ENCODE peak calls at places on chromosomes 4 and X, in seven cellular contexts. Y is esophagus muscularis mucosa, F is ovary, Z is Peyer's patch, W is uterus, T is stomach, K is tibial nerve. A is an unnamed sample.

GRCh38 chrX:323721-324628 is 5.4 kb upstream of the GTPBP6 start:
- DNase-seq in Y (no peak), F (no peak), Z (peak; percentile 72), W (peak; percentile 57), T (peak; percentile 60), K (no peak), A (peak; percentile 38)

GRCh38 chr4:6727943-6728250 is 11.9 kb downstream of the BLOC1S4 start:
- DNase-seq in Y (no peak), F (no peak), Z (no peak), W (no peak), T (no peak), K (no peak), A (no peak)

GRCh38 chr4:61201562-61202099 is 1.5 kb downstream of the ADGRL3 start:
- DNase-seq in Y (no peak), F (no peak), Z (peak; percentile 47), W (no peak), T (no peak), K (no peak), A (no peak)

GRCh38 chr4:116926631-116927295 is 158.6 kb downstream of the TRAM1L1 start:
- DNase-seq in Y (no peak), F (no peak), Z (no peak), W (no peak), T (no peak), K (no peak), A (no peak)

GRCh38 chrX:153533041-153533565 is 15.7 kb downstream of the ATP2B3 start:
- DNase-seq in Y (no peak), F (no peak), Z (no peak), W (no peak), T (no peak), K (no peak), A (no peak)

GRCh38 chrX:45903781-45904201 is 641.4 kb downstream of the ZNF674 start:
- DNase-seq in Y (no peak), F (no peak), Z (no peak), W (no peak), T (no peak), K (no peak), A (no peak)

GRCh38 chr4:145824469-145824868 is 114.2 kb downstream of the ZNF827 start:
- DNase-seq in Y (no peak), F (no peak), Z (no peak), W (no peak), T (no peak), K (no peak), A (no peak)

GRCh38 chr4:165879581-165879980 is 6.5 kb downstream of the TLL1 start:
- DNase-seq in Y (no peak), F (no peak), Z (no peak), W (no peak), T (no peak), K (no peak), A (no peak)

GRCh38 chrX:65607070-65607742 is 60.2 kb upstream of the MSN start:
- DNase-seq in Y (no peak), F (no peak), Z (no peak), W (no peak), T (no peak), K (no peak), A (no peak)

GRCh38 chrX:118520206-118520857 is 24.7 kb downstream of the DOCK11 start:
- DNase-seq in Y (no peak), F (no peak), Z (no peak), W (no peak), T (no peak), K (no peak), A (no peak)

GRCh38 chr4:76430519-76431388 is 4.3 kb upstream of the SHROOM3 start:
- DNase-seq in Y (no peak), F (no peak), Z (no peak), W (no peak), T (no peak), K (no peak), A (no peak)

GRCh38 chr4:37236165-37236564 is 8.4 kb upstream of the NWD2 start:
- DNase-seq in Y (no peak), F (no peak), Z (no peak), W (no peak), T (no peak), K (no peak), A (no peak)

GRCh38 chrX:25070038-25070437 is 54.3 kb upstream of the ARX start:
- DNase-seq in Y (no peak), F (no peak), Z (no peak), W (no peak), T (no peak), K (no peak), A (no peak)

GRCh38 chr4:75637176-75637575 is 6.8 kb upstream of the CDKL2 start:
- DNase-seq in Y (no peak), F (peak; percentile 28), Z (no peak), W (no peak), T (no peak), K (no peak), A (no peak)

GRCh38 chrX:49919617-49920016 is 2.8 kb upstream of the CLCN5 start:
- DNase-seq in Y (no peak), F (peak; percentile 84), Z (no peak), W (peak; percentile 77), T (peak; percentile 55), K (peak; percentile 13), A (peak; percentile 58)

GRCh38 chr4:113693993-113694392 is 67.5 kb downstream of the CAMK2D start:
- DNase-seq in Y (no peak), F (no peak), Z (no peak), W (no peak), T (no peak), K (no peak), A (no peak)

GRCh38 chr4:83062748-83063147 is 27.8 kb downstream of the COPS4 start:
- DNase-seq in Y (no peak), F (no peak), Z (no peak), W (no peak), T (no peak), K (no peak), A (no peak)

GRCh38 chrX:50813843-50814661 is at the start of gene SHROOM4:
- DNase-seq in Y (no peak), F (peak; percentile 25), Z (peak; percentile 58), W (peak; percentile 20), T (peak; percentile 28), K (peak; percentile 14), A (peak; percentile 68)

GRCh38 chr4:26522478-26522877 is 32.2 kb upstream of the CCKAR start:
- DNase-seq in Y (peak; percentile 19), F (no peak), Z (no peak), W (no peak), T (no peak), K (no peak), A (no peak)

GRCh38 chrX:1554469-1555210 is 17.7 kb upstream of the P2RY8 start:
- DNase-seq in Y (peak; percentile 47), F (no peak), Z (no peak), W (no peak), T (peak; percentile 25), K (no peak), A (no peak)

GRCh38 chrX:15749642-15750610 is 11.9 kb downstream of the CA5B start:
- DNase-seq in Y (no peak), F (no peak), Z (no peak), W (peak; percentile 22), T (peak; percentile 31), K (no peak), A (no peak)

GRCh38 chrX:46649421-46650260 is 76.1 kb downstream of the CHST7 start:
- DNase-seq in Y (no peak), F (peak; percentile 60), Z (no peak), W (peak; percentile 37), T (peak; percentile 28), K (no peak), A (peak; percentile 61)

GRCh38 chrX:69155786-69156520 is 9.3 kb downstream of the PJA1 start:
- DNase-seq in Y (peak; percentile 19), F (no peak), Z (no peak), W (no peak), T (no peak), K (no peak), A (no peak)

GRCh38 chrX:107940095-107940494 is 42.1 kb downstream of the TEX13B start:
- DNase-seq in Y (no peak), F (no peak), Z (no peak), W (no peak), T (no peak), K (no peak), A (no peak)

GRCh38 chr4:15034071-15034764 is 31.9 kb downstream of the CPEB2 start:
- DNase-seq in Y (no peak), F (no peak), Z (no peak), W (no peak), T (no peak), K (no peak), A (no peak)

DNA sequence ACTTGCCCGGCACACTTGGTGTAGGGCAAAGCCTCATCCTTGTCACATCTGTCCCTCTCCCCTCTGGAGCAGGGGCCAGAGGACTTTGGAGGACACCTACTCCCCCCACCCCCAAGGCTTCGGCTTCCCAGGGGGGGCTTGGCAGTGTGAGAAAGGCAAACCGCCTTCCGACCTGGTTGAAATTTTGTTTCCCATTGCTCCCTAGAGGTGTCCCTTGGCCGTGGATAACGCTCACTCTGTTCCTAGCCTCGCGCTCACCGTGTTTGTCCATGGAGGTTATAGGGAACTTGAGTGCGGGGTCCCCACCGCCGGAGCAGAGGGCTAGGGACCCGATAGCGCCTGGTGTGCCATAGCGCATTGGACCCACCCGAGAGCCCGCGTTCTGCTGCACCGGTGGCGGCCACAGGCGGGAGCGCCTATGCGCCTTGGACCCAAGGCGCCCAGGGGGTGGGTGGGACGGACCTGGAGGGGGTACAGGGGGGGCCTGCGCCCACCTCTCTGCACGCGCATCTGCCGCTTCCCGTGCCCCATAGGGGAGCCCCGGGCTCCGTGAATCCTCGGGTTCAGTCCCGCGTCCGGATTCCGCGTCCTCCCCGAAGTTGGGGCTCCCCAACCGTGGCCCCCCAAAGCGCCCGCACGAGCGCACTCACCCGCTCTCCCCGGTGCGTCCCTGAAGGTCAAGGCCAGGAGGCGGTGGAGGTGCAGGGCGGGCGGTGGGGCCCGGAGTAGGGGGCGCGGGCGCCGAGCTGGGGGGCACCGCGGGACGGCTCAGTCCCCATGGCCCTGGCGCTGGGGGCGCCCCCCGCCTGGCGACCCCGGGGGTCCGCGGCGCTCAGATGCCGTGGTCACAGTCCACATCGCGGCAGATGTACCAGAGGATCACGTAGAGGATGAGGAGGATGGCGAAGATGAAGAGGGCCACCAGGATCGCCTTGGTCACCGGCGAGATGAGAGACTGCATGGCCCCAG is 82.7 kb upstream of the DHRSX start:
- DNase-seq in Y (no peak), F (no peak), Z (no peak), W (no peak), T (no peak), K (no peak), A (no peak)
- H3K4me3 ChIP-seq in Y (no peak overlapping the region), F (no peak overlapping the region), Z (no peak overlapping the region), W (no peak overlapping the region), T (no peak overlapping the region), K (no peak overlapping the region), A (peak overlapping the region; percentile 33)

GRCh38 chrX:14039344-14039743 is 9.7 kb upstream of the GEMIN8 start:
- DNase-seq in Y (no peak), F (no peak), Z (no peak), W (peak; percentile 30), T (peak; percentile 60), K (peak; percentile 18), A (no peak)
- TF ChIP-seq CTCF in Y (peak; percentile 61), F (no peak), Z (peak; percentile 54), W (peak; percentile 60), T (peak; percentile 37), K (peak; percentile 64), A (peak; percentile 68)

GRCh38 chr4:182766851-182767250 is 150.3 kb downstream of the DCTD start:
- DNase-seq in Y (no peak), F (no peak), Z (no peak), W (no peak), T (no peak), K (no peak), A (no peak)
- TF ChIP-seq POLR2A in Y (no peak), F (no peak), Z (no peak), W (no peak), T (no peak), K (no peak), A (no peak)

GRCh38 chrX:66833426-66833825 is 194.5 kb upstream of the EDA2R start:
- DNase-seq in Y (no peak), F (no peak), Z (no peak), W (no peak), T (no peak), K (no peak), A (no peak)
- H3K4me3 ChIP-seq in Y (no peak overlapping the region), F (no peak overlapping the region), Z (no peak overlapping the region), W (no peak overlapping the region), T (no peak overlapping the region), K (no peak overlapping the region), A (no peak overlapping the region)

A was measured in heart left ventricle.